ENCODE peak calls at places on chromosomes 6 and 20, in seven cellular contexts. Q is heart left ventricle, Z is thyroid gland, I is foreskin fibroblast, S is NB4, V is GM23338, R is aorta. T is an unnamed sample.

GRCh38 chr6:33840064-33840926 is 36.5 kb upstream of the MLN start:
- DNase-seq in S (peak; percentile 97), I (peak; percentile 96), Z (no peak), V (no peak), Q (peak; percentile 35), R (peak; percentile 58), T (peak; percentile 87)

GRCh38 chr20:38180781-38181180 is 15.7 kb upstream of the TGM2 start:
- DNase-seq in R (no peak), I (peak; percentile 54), S (no peak), V (no peak), Q (no peak), Z (no peak), T (no peak)

GRCh38 chr20:61314326-61315010 is 62.4 kb downstream of the CDH4 start:
- DNase-seq in Q (no peak), S (no peak), V (no peak), Z (no peak), I (no peak), R (no peak), T (no peak)

GRCh38 chr6:84309336-84309735 is 81.9 kb upstream of the CEP162 start:
- DNase-seq in I (peak; percentile 29), V (no peak), Q (no peak), R (no peak), Z (no peak), S (no peak), T (no peak)

GRCh38 chr6:11625302-11625701 is 87.8 kb downstream of the TMEM170B start:
- DNase-seq in V (no peak), S (no peak), Q (no peak), Z (no peak), I (no peak), R (no peak), T (no peak)

GRCh38 chr6:55176958-55177357 is 2.6 kb downstream of the HCRTR2 start:
- DNase-seq in S (peak; percentile 8), I (no peak), V (peak; percentile 56), R (no peak), Q (no peak), Z (no peak), T (peak; percentile 0)

GRCh38 chr6:156953125-156953477 is 175.9 kb downstream of the ARID1B start:
- DNase-seq in S (peak; percentile 18), V (no peak), Z (peak; percentile 78), Q (no peak), R (no peak), I (peak; percentile 34), T (no peak)

GRCh38 chr20:17735206-17735804 is 35.5 kb downstream of the BANF2 start:
- DNase-seq in Z (peak; percentile 34), Q (no peak), S (no peak), V (no peak), R (no peak), I (peak; percentile 62), T (no peak)

GRCh38 chr6:108286366-108286765 is 8.5 kb upstream of the AFG1L start:
- DNase-seq in R (no peak), Q (no peak), Z (no peak), V (no peak), I (no peak), S (no peak), T (no peak)

GRCh38 chr20:1860446-1860845 is 34.8 kb upstream of the SIRPA start:
- DNase-seq in R (no peak), V (no peak), S (no peak), Z (no peak), Q (no peak), I (peak; percentile 50), T (no peak)

GRCh38 chr20:59007758-59008511 is 881 bp upstream of the CTSZ start:
- DNase-seq in R (peak; percentile 89), I (no peak), S (peak; percentile 97), Q (peak; percentile 62), V (peak; percentile 24), Z (peak; percentile 38), T (no peak)

GRCh38 chr6:157585274-157586087 is 204.5 kb downstream of the ZDHHC14 start:
- DNase-seq in I (no peak), V (no peak), S (no peak), R (no peak), Z (no peak), Q (no peak), T (no peak)

GRCh38 chr6:166542580-166542912 is 43.9 kb downstream of the RAMACL start:
- DNase-seq in R (no peak), V (peak; percentile 84), Z (peak; percentile 52), Q (no peak), S (no peak), I (no peak), T (no peak)

GRCh38 chr6:108714012-108714773 is 134.0 kb upstream of the ARMC2 start:
- DNase-seq in R (no peak), S (peak; percentile 88), I (peak; percentile 87), Z (no peak), V (no peak), Q (peak; percentile 55), T (peak; percentile 68)

GRCh38 chr6:156449128-156449527 is 328.1 kb upstream of the ARID1B start:
- DNase-seq in Q (peak; percentile 32), V (no peak), S (no peak), R (no peak), Z (peak; percentile 75), I (no peak), T (no peak)

DNA sequence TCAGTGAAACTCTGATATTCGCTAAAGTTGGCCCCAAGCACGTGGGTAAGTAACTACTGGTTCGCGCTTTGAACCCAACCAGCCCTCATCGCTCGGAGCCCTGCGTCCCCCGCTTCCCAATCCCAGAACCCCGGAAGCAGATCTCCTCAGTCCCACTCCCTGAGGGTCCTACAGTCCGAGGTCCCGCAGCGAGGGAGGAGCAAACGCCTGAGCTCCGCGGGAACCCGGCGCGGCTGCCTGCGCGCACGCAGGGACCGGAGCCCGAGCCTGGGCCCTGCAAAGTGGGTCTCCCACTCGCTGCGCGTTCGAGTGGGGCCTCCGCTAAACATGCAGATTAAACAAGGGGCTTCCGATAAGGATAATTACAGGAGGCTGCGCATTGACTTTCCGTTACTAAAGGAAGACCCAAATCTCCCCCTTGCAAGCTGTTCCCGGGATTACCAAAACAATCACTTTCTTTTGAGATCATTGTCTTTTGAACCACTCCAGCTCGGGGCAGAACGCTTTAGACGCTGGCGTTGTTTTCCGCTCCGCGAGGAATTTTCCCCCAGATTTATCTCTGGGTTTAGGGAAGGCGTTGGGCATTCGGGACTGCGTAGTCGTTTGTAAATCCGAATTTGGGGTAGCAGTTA is 1.3 kb upstream of the VSX1 start:
- DNase-seq in S (no peak), R (no peak), V (peak; percentile 43), Q (no peak), Z (no peak), I (peak; percentile 44), T (no peak)
- H3K4me3 ChIP-seq in S (no peak overlapping the region), R (no peak overlapping the region), V (peak overlapping the region; percentile 72), Q (no peak overlapping the region), Z (no peak overlapping the region), I (no peak overlapping the region), T (no peak overlapping the region)

DNA sequence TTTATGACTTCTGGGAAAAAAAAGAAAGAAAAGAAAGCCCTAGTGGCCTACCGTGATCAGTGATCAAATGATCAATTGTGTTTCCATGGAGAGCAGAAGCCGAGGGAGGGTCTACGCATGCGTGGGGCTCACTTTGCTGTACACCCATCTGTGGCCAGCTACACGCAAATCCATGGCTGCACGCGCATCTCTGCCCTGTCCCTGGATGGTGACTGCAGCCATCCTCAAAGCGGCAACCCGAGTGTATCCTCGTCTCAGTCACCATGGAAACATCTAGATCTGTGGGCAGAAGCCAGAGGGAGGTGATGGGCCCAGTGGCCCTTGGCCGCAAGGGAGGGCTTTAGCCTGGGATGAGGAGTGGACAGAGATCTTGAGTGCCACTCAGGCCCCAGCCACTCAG is 786 bp upstream of the ULBP3 start:
- DNase-seq in S (no peak), Q (no peak), R (no peak), Z (peak; percentile 22), I (peak; percentile 18), V (no peak), T (no peak)
- H3K4me3 ChIP-seq in S (no peak overlapping the region), Q (no peak overlapping the region), R (no peak overlapping the region), Z (no peak overlapping the region), I (no peak overlapping the region), V (peak overlapping the region; percentile 89), T (peak overlapping the region; percentile 87)

GRCh38 chr20:3074812-3075211 is 3.4 kb downstream of the OXT start:
- DNase-seq in I (no peak), V (no peak), Z (no peak), R (no peak), S (no peak), Q (no peak), T (no peak)

GRCh38 chr20:3071266-3071609 is 182 bp upstream of the OXT start:
- DNase-seq in R (no peak), S (no peak), Z (no peak), V (no peak), Q (no peak), I (no peak), T (no peak)

GRCh38 chr20:3068986-3069900 is 2.2 kb upstream of the OXT start:
- DNase-seq in V (peak; percentile 59), R (no peak), Z (no peak), Q (no peak), I (peak; percentile 77), S (peak; percentile 59), T (no peak)

GRCh38 chr20:3071610-3072529 is at the start of gene OXT:
- DNase-seq in R (no peak), Z (peak; percentile 44), V (peak; percentile 81), Q (peak; percentile 56), S (no peak), I (peak; percentile 31), T (no peak)

DNA sequence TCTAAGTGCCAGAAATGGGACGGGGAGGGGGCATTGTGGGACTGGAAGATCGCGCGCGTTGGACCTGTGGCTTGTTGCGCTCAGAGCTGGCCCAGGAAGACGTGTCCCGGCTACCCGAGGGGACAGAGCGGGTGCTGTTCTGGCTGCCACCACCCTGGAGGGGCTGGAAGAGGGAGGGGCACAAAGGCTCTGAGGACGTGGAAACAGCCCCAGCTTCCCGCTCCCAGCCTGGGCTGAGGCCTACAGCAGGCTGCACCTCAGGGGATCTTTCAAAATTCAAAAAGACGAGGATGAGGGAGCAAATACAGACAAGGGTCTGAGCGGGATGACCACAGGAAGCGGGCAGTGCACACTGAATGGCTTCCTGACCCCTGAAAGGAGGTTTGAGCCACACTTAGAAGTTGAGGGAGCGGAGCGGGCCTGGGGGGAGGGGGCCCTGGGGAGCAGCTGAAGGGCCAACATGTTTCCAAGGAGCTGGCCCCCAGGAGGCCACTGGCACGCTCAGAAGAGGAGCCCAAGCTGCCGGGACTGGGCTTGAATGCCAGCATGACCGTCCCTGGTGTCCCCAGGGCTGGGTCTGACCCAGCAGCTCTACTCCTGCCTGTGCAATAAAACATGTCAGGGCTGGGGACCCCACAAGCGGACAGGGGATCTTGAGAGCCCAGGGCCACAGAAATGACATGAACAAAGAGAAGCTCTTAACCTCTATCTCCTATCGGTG is 1.3 kb downstream of the OXT start:
- DNase-seq in Z (no peak), R (no peak), I (no peak), V (no peak), Q (no peak), S (no peak), T (no peak)
- H3K4me3 ChIP-seq in Z (no peak overlapping the region), R (no peak overlapping the region), I (no peak overlapping the region), V (peak overlapping the region; percentile 64), Q (no peak overlapping the region), S (no peak overlapping the region), T (no peak overlapping the region)

DNA sequence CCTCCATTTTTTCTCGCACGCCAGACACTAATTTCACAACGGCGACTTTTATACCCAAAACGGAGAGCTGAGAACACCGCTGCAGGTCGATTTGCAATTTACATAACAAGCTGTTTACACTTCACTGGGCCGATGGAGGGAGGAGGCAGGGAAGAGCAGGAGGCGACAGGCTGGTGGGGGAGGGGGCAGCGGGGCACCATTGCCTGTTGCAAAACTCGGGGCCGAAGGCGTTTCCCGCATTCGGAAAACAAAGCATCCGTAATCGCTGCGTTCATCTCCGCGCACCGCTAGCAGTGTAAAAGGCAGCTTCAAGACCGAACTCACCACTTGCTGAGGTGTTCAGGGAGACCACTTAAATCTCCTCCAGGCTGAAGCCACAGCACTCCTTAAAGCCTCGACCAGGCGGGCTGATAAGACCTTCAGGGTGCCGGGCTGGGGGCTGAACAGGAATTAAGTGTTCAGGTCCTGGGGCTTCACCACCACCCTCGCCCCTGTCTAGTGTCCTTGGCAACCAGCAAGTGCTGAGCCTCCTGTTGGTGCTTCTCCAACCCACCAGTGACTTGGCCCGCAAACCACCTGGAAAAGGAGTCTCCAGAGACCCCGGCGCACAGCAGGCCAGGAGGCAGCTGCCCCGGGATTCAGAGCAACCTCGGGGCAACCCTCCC is 2.0 kb upstream of the FOXC1 start:
- DNase-seq in V (peak; percentile 94), Q (peak; percentile 19), R (no peak), S (peak; percentile 67), Z (no peak), I (peak; percentile 34), T (no peak)
- H3K4me3 ChIP-seq in V (peak overlapping the region; percentile 53), Q (no peak overlapping the region), R (peak overlapping the region; percentile 92), S (peak overlapping the region; percentile 27), Z (no peak overlapping the region), I (no peak overlapping the region), T (no peak overlapping the region)

T was measured in skeletal muscle cell.